ENCODE peak calls at places on chromosomes 3 and 15, in four cellular contexts. U is RWPE1, S is breast epithelium, C is left cardiac atrium. V is an unnamed sample.

GRCh38 chr3:167783781-167784180 is 48.3 kb downstream of the SERPINI1 start:
- DNase-seq in U (no peak), S (no peak), C (no peak), V (no peak)

GRCh38 chr15:51077565-51078153 is 17.0 kb downstream of the TNFAIP8L3 start:
- DNase-seq in U (no peak), S (peak; percentile 27), C (peak; percentile 81), V (peak; percentile 46)

GRCh38 chr15:101710806-101711205 is 13.5 kb downstream of the TARS3 start:
- DNase-seq in U (peak; percentile 45), S (no peak), C (no peak), V (peak; percentile 69)

GRCh38 chr15:58203537-58203936 is 65.4 kb downstream of the AQP9 start:
- DNase-seq in U (no peak), S (no peak), C (no peak), V (no peak)

GRCh38 chr15:79950247-79950646 is 20.7 kb downstream of the BCL2A1 start:
- DNase-seq in U (no peak), S (no peak), C (no peak), V (no peak)

GRCh38 chr3:171177056-171177455 is 150.5 kb upstream of the SLC2A2 start:
- DNase-seq in U (no peak), S (no peak), C (no peak), V (no peak)

GRCh38 chr3:49476563-49476962 is 6.5 kb downstream of the DAG1 start:
- DNase-seq in U (no peak), S (no peak), C (no peak), V (no peak)

GRCh38 chr3:171446801-171447578 is 13.2 kb downstream of the TNIK start:
- DNase-seq in U (peak; percentile 82), S (no peak), C (no peak), V (peak; percentile 71)

GRCh38 chr15:32651229-32651837 is 9.8 kb downstream of the SCG5 start:
- DNase-seq in U (peak; percentile 73), S (no peak), C (no peak), V (peak; percentile 17)

GRCh38 chr3:162643245-162643644 is 1146.6 kb downstream of the OTOL1 start:
- DNase-seq in U (no peak), S (no peak), C (no peak), V (no peak)

GRCh38 chr3:39088889-39089288 is 18.5 kb downstream of the GORASP1 start:
- DNase-seq in U (no peak), S (no peak), C (no peak), V (no peak)

GRCh38 chr15:45555914-45556608 is 31.1 kb upstream of the BLOC1S6 start:
- DNase-seq in U (no peak), S (no peak), C (no peak), V (no peak)

GRCh38 chr15:31251165-31251564 is 75.5 kb upstream of the KLF13 start:
- DNase-seq in U (no peak), S (no peak), C (no peak), V (no peak)

GRCh38 chr3:123816673-123817207 is 67.4 kb downstream of the MYLK start:
- DNase-seq in U (no peak), S (peak; percentile 62), C (no peak), V (no peak)

GRCh38 chr3:107208796-107209195 is 168.4 kb upstream of the CCDC54 start:
- DNase-seq in U (no peak), S (no peak), C (no peak), V (no peak)

GRCh38 chr3:24523988-24524727 is 29.5 kb upstream of the THRB start:
- DNase-seq in U (peak; percentile 63), S (no peak), C (no peak), V (no peak)

GRCh38 chr15:47184003-47184404 is 533.3 kb upstream of the SEMA6D start:
- DNase-seq in U (no peak), S (no peak), C (peak; percentile 27), V (peak; percentile 33)

GRCh38 chr3:151901282-151901945 is 28.0 kb downstream of the SUCNR1 start:
- DNase-seq in U (no peak), S (no peak), C (no peak), V (no peak)

GRCh38 chr3:174436367-174436766 is 422.8 kb upstream of the NAALADL2 start:
- DNase-seq in U (no peak), S (no peak), C (no peak), V (no peak)

GRCh38 chr3:42690766-42691680 is 5.7 kb downstream of the KLHL40 start:
- DNase-seq in U (no peak), S (no peak), C (peak; percentile 16), V (no peak)

GRCh38 chr3:28326458-28326926 is 22.0 kb upstream of the ZCWPW2 start:
- DNase-seq in U (no peak), S (no peak), C (no peak), V (peak; percentile 90)

GRCh38 chr15:89112341-89112971 is 24.2 kb downstream of the ABHD2 start:
- DNase-seq in U (no peak), S (peak; percentile 48), C (peak; percentile 75), V (no peak)

GRCh38 chr15:91694829-91695205 is 158.7 kb upstream of the SLCO3A1 start:
- DNase-seq in U (peak; percentile 18), S (peak; percentile 74), C (peak; percentile 64), V (no peak)

GRCh38 chr3:64648927-64649906 is 38.6 kb downstream of the ADAMTS9 start:
- DNase-seq in U (no peak), S (no peak), C (no peak), V (no peak)

GRCh38 chr15:22933641-22934061 is 46.5 kb downstream of the CYFIP1 start:
- DNase-seq in U (no peak), S (no peak), C (no peak), V (no peak)

GRCh38 chr3:195907730-195908438 is 467 bp downstream of the TNK2 start:
- DNase-seq in U (no peak), S (no peak), C (peak; percentile 57), V (peak; percentile 77)

V was measured in trophoblast cell.